ENCODE peak calls at places on chromosomes 2 and 18, in five cellular contexts. F is activated effector memory CD4-positive, alpha-beta T cell treated with anti-CD3 and anti-CD28 coated beads, Interleukin-2, amount 50 U/mL, for 16 hours; M is LoVo; J is endothelial cell of umbilical vein; P is heart left ventricle. T is an unnamed sample.

GRCh38 chr2:212173331-212173730 is 365.3 kb downstream of the ERBB4 start:
- DNase-seq in F (no peak), M (no peak), J (no peak), P (no peak), T (no peak)

GRCh38 chr2:169507698-169508097 is 1.8 kb upstream of the KLHL41 start:
- DNase-seq in F (no peak), M (peak), J (peak), P (no peak), T (peak)

GRCh38 chr2:75432761-75433361 is 127.9 kb downstream of the EVA1A start:
- DNase-seq in F (no peak), M (no peak), J (no peak), P (no peak), T (no peak)

GRCh38 chr2:72423766-72424165 is 276.1 kb upstream of the CYP26B1 start:
- DNase-seq in F (no peak), M (no peak), J (no peak), P (no peak), T (no peak)

GRCh38 chr2:150570712-150571111 is 83.2 kb upstream of the RND3 start:
- DNase-seq in F (no peak), M (no peak), J (peak), P (no peak), T (no peak)

GRCh38 chr2:9087151-9087681 is 83.7 kb upstream of the MBOAT2 start:
- DNase-seq in F (no peak), M (no peak), J (no peak), P (no peak), T (no peak)

GRCh38 chr2:166112193-166112605 is 15.6 kb downstream of the SCN1A start:
- DNase-seq in F (no peak), M (no peak), J (no peak), P (no peak), T (no peak)

GRCh38 chr2:18378020-18378653 is 182.3 kb downstream of the RDH14 start:
- DNase-seq in F (no peak), M (peak), J (peak), P (no peak), T (peak)

GRCh38 chr2:127953128-127953718 is 67.5 kb upstream of the AMMECR1L start:
- DNase-seq in F (no peak), M (no peak), J (no peak), P (peak), T (no peak)

GRCh38 chr2:104945866-104946265 is 92.0 kb downstream of the POU3F3 start:
- DNase-seq in F (no peak), M (no peak), J (no peak), P (no peak), T (no peak)

GRCh38 chr2:29583104-29583503 is 338.3 kb downstream of the ALK start:
- DNase-seq in F (no peak), M (no peak), J (no peak), P (no peak), T (no peak)

GRCh38 chr2:102518170-102518569 is 45.1 kb downstream of the SLC9A4 start:
- DNase-seq in F (no peak), M (no peak), J (no peak), P (no peak), T (no peak)

GRCh38 chr18:8116346-8117007 is 492.8 kb upstream of the RAB12 start:
- DNase-seq in F (no peak), M (no peak), J (peak), P (no peak), T (no peak)

GRCh38 chr2:136874258-136874657 is 108.9 kb downstream of the THSD7B start:
- DNase-seq in F (no peak), M (no peak), J (peak), P (no peak), T (no peak)

GRCh38 chr2:1995987-1996386 is 251.7 kb upstream of the PXDN start:
- DNase-seq in F (no peak), M (no peak), J (no peak), P (no peak), T (peak)

GRCh38 chr18:73987247-73987980 is 160.2 kb downstream of the FBXO15 start:
- DNase-seq in F (no peak), M (no peak), J (no peak), P (no peak), T (no peak)

GRCh38 chr2:228728961-228729360 is 542.1 kb downstream of the PID1 start:
- DNase-seq in F (no peak), M (no peak), J (no peak), P (no peak), T (no peak)

GRCh38 chr18:48031011-48031480 is 100.6 kb upstream of the SMAD2 start:
- DNase-seq in F (peak), M (peak), J (peak), P (no peak), T (peak)

GRCh38 chr18:59697236-59697932 is at the start of gene CCBE1:
- DNase-seq in F (peak), M (peak), J (peak), P (peak), T (no peak)

GRCh38 chr2:95357717-95358280 is 44.7 kb upstream of the FAHD2A start:
- DNase-seq in F (peak), M (no peak), J (no peak), P (no peak), T (no peak)

GRCh38 chr2:132793532-132793931 is 123.5 kb upstream of the LYPD1 start:
- DNase-seq in F (no peak), M (no peak), J (no peak), P (no peak), T (no peak)

GRCh38 chr2:12036640-12036983 is 290.2 kb downstream of the LPIN1 start:
- DNase-seq in F (no peak), M (no peak), J (no peak), P (no peak), T (no peak)

GRCh38 chr2:36478332-36478738 is 119.6 kb downstream of the FEZ2 start:
- DNase-seq in F (no peak), M (no peak), J (peak), P (no peak), T (peak)

GRCh38 chr2:64214281-64215115 is 70.3 kb upstream of the PELI1 start:
- DNase-seq in F (peak), M (peak), J (no peak), P (peak), T (peak)

GRCh38 chr2:5330961-5331360 is 361.2 kb upstream of the SOX11 start:
- DNase-seq in F (no peak), M (peak), J (no peak), P (no peak), T (no peak)

GRCh38 chr18:12884521-12885323 is 685 bp upstream of the PTPN2 start:
- DNase-seq in F (no peak), M (no peak), J (peak), P (no peak), T (peak)

GRCh38 chr2:144332356-144333143 is 187.4 kb downstream of the ZEB2 start:
- DNase-seq in F (peak), M (peak), J (peak), P (peak), T (peak)

GRCh38 chr2:98822301-98823164 is 91.6 kb upstream of the MGAT4A start:
- DNase-seq in F (peak), M (no peak), J (peak), P (peak), T (no peak)

GRCh38 chr2:24929230-24929629 is 9.2 kb upstream of the ADCY3 start:
- DNase-seq in F (peak), M (no peak), J (no peak), P (no peak), T (no peak)